ENCODE peak calls at places on chromosome 1, in ten cellular contexts. One of them, this sample, is unnamed. For H3K4me1 and H3K36me3, the result is how much of the 10 kb centered on the place peaks cover.

GRCh38 chr1:59674605-59675004 is 140.1 kb upstream of the HOOK1 start:
- DNase-seq in HCT116: no peak
- DNase-seq in PC-3: no peak
- DNase-seq in heart right ventricle: no peak
- DNase-seq in adrenal gland: peak
- DNase-seq in pancreas: peak
- DNase-seq in uterus: peak
- DNase-seq in fibroblast of lung: peak
- DNase-seq in psoas muscle: no peak
- DNase-seq in neural progenitor cell: no peak
- DNase-seq in this sample: peak

GRCh38 chr1:47444578-47445465 is 7.0 kb downstream of the FOXD2 start:
- DNase-seq in HCT116: no peak
- DNase-seq in PC-3: no peak
- DNase-seq in heart right ventricle: peak
- DNase-seq in adrenal gland: no peak
- DNase-seq in pancreas: no peak
- DNase-seq in uterus: no peak
- DNase-seq in fibroblast of lung: peak
- DNase-seq in psoas muscle: no peak
- DNase-seq in neural progenitor cell: peak
- DNase-seq in this sample: peak

GRCh38 chr1:200468264-200469001 is 58.6 kb upstream of the ZNF281 start:
- DNase-seq in HCT116: no peak
- DNase-seq in PC-3: peak
- DNase-seq in heart right ventricle: no peak
- DNase-seq in adrenal gland: no peak
- DNase-seq in pancreas: no peak
- DNase-seq in uterus: no peak
- DNase-seq in fibroblast of lung: no peak
- DNase-seq in psoas muscle: no peak
- DNase-seq in neural progenitor cell: no peak
- DNase-seq in this sample: no peak

GRCh38 chr1:62241357-62242131 is 46.9 kb downstream of the L1TD1 start:
- DNase-seq in HCT116: no peak
- DNase-seq in PC-3: peak
- DNase-seq in heart right ventricle: peak
- DNase-seq in adrenal gland: peak
- DNase-seq in pancreas: no peak
- DNase-seq in uterus: no peak
- DNase-seq in fibroblast of lung: no peak
- DNase-seq in psoas muscle: no peak
- DNase-seq in neural progenitor cell: no peak
- DNase-seq in this sample: no peak

GRCh38 chr1:47690341-47691244 is 252.7 kb downstream of the FOXD2 start:
- DNase-seq in HCT116: no peak
- DNase-seq in PC-3: no peak
- DNase-seq in heart right ventricle: no peak
- DNase-seq in adrenal gland: no peak
- DNase-seq in pancreas: no peak
- DNase-seq in uterus: no peak
- DNase-seq in fibroblast of lung: no peak
- DNase-seq in psoas muscle: no peak
- DNase-seq in neural progenitor cell: no peak
- DNase-seq in this sample: peak

GRCh38 chr1:65141394-65141793 is 6.6 kb upstream of the AK4 start:
- DNase-seq in HCT116: peak
- DNase-seq in PC-3: peak
- DNase-seq in heart right ventricle: no peak
- DNase-seq in adrenal gland: no peak
- DNase-seq in pancreas: no peak
- DNase-seq in uterus: no peak
- DNase-seq in fibroblast of lung: peak
- DNase-seq in psoas muscle: no peak
- DNase-seq in neural progenitor cell: no peak
- DNase-seq in this sample: peak

GRCh38 chr1:7389786-7390603 is 381.1 kb upstream of the VAMP3 start:
- DNase-seq in HCT116: no peak
- DNase-seq in PC-3: peak
- DNase-seq in heart right ventricle: no peak
- DNase-seq in adrenal gland: no peak
- DNase-seq in pancreas: peak
- DNase-seq in uterus: peak
- DNase-seq in fibroblast of lung: no peak
- DNase-seq in psoas muscle: no peak
- DNase-seq in neural progenitor cell: no peak
- DNase-seq in this sample: peak

GRCh38 chr1:108000620-108001105 is 35.7 kb upstream of the VAV3 start:
- DNase-seq in HCT116: no peak
- DNase-seq in PC-3: peak
- DNase-seq in heart right ventricle: peak
- DNase-seq in adrenal gland: peak
- DNase-seq in pancreas: peak
- DNase-seq in uterus: peak
- DNase-seq in fibroblast of lung: peak
- DNase-seq in psoas muscle: peak
- DNase-seq in neural progenitor cell: no peak
- DNase-seq in this sample: no peak

GRCh38 chr1:231181271-231181670 is 19.4 kb downstream of the TRIM67 start:
- DNase-seq in HCT116: no peak
- DNase-seq in PC-3: no peak
- DNase-seq in heart right ventricle: no peak
- DNase-seq in adrenal gland: no peak
- DNase-seq in pancreas: no peak
- DNase-seq in uterus: no peak
- DNase-seq in fibroblast of lung: no peak
- DNase-seq in psoas muscle: no peak
- DNase-seq in neural progenitor cell: no peak
- DNase-seq in this sample: no peak

GRCh38 chr1:220803401-220804201 is 16.9 kb downstream of the MTARC1 start:
- DNase-seq in HCT116: no peak
- DNase-seq in PC-3: peak
- DNase-seq in heart right ventricle: no peak
- DNase-seq in adrenal gland: no peak
- DNase-seq in pancreas: no peak
- DNase-seq in uterus: no peak
- DNase-seq in fibroblast of lung: peak
- DNase-seq in psoas muscle: no peak
- DNase-seq in neural progenitor cell: peak
- DNase-seq in this sample: peak

GRCh38 chr1:64295566-64295965 is 92.1 kb downstream of the UBE2U start:
- DNase-seq in HCT116: no peak
- DNase-seq in PC-3: peak
- DNase-seq in heart right ventricle: no peak
- DNase-seq in adrenal gland: no peak
- DNase-seq in pancreas: no peak
- DNase-seq in uterus: no peak
- DNase-seq in fibroblast of lung: peak
- DNase-seq in psoas muscle: no peak
- DNase-seq in neural progenitor cell: no peak
- DNase-seq in this sample: no peak

GRCh38 chr1:84264961-84265360 is 36.5 kb upstream of the SAMD13 start:
- DNase-seq in HCT116: no peak
- DNase-seq in PC-3: no peak
- DNase-seq in heart right ventricle: no peak
- DNase-seq in adrenal gland: no peak
- DNase-seq in pancreas: no peak
- DNase-seq in uterus: no peak
- DNase-seq in fibroblast of lung: no peak
- DNase-seq in psoas muscle: no peak
- DNase-seq in neural progenitor cell: no peak
- DNase-seq in this sample: no peak

GRCh38 chr1:84267476-84267875 is 34.0 kb upstream of the SAMD13 start:
- DNase-seq in HCT116: no peak
- DNase-seq in PC-3: no peak
- DNase-seq in heart right ventricle: no peak
- DNase-seq in adrenal gland: no peak
- DNase-seq in pancreas: no peak
- DNase-seq in uterus: no peak
- DNase-seq in fibroblast of lung: no peak
- DNase-seq in psoas muscle: no peak
- DNase-seq in neural progenitor cell: no peak
- DNase-seq in this sample: no peak

GRCh38 chr1:84266748-84267147 is 34.8 kb upstream of the SAMD13 start:
- DNase-seq in HCT116: no peak
- DNase-seq in PC-3: no peak
- DNase-seq in heart right ventricle: no peak
- DNase-seq in adrenal gland: no peak
- DNase-seq in pancreas: no peak
- DNase-seq in uterus: no peak
- DNase-seq in fibroblast of lung: no peak
- DNase-seq in psoas muscle: no peak
- DNase-seq in neural progenitor cell: no peak
- DNase-seq in this sample: no peak

GRCh38 chr1:84268346-84268745 is 33.2 kb upstream of the SAMD13 start:
- DNase-seq in HCT116: no peak
- DNase-seq in PC-3: peak
- DNase-seq in heart right ventricle: no peak
- DNase-seq in adrenal gland: no peak
- DNase-seq in pancreas: no peak
- DNase-seq in uterus: no peak
- DNase-seq in fibroblast of lung: no peak
- DNase-seq in psoas muscle: no peak
- DNase-seq in neural progenitor cell: no peak
- DNase-seq in this sample: no peak

DNA sequence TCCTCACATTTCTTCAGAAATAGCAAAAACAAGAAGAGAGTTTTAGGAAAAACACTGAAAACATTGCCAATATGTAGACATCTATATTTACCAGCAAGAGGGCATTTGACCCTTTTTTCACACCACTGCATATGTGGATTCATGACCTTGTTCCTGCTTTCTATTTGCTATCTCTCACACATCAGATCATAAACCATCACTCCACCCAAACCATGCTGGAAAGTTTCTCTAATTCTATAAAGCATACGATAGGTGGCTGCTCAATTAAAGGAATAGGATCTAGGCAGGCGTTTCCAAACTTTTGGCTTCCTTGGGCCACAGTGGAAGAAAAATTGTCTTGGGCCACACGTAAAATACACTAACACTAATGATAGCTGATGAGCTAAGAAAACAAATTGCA is 35.6 kb upstream of the SAMD13 start:
- DNase-seq in HCT116: no peak
- DNase-seq in PC-3: no peak
- DNase-seq in heart right ventricle: no peak
- DNase-seq in adrenal gland: no peak
- DNase-seq in pancreas: no peak
- DNase-seq in uterus: no peak
- DNase-seq in fibroblast of lung: no peak
- DNase-seq in psoas muscle: no peak
- DNase-seq in neural progenitor cell: no peak
- DNase-seq in this sample: no peak
- H3K4me1 ChIP-seq in HCT116: under half
- H3K4me1 ChIP-seq in PC-3: under half
- H3K4me1 ChIP-seq in heart right ventricle: under half
- H3K4me1 ChIP-seq in adrenal gland: under half
- H3K4me1 ChIP-seq in pancreas: under half
- H3K4me1 ChIP-seq in uterus: under half
- H3K4me1 ChIP-seq in fibroblast of lung: under half
- H3K4me1 ChIP-seq in psoas muscle: under half
- H3K4me1 ChIP-seq in neural progenitor cell: under half
- H3K4me1 ChIP-seq in this sample: under half

GRCh38 chr1:209561561-209561960 is 22.0 kb upstream of the CAMK1G start:
- DNase-seq in HCT116: no peak
- DNase-seq in PC-3: no peak
- DNase-seq in heart right ventricle: no peak
- DNase-seq in adrenal gland: no peak
- DNase-seq in pancreas: no peak
- DNase-seq in uterus: no peak
- DNase-seq in fibroblast of lung: no peak
- DNase-seq in psoas muscle: no peak
- DNase-seq in neural progenitor cell: no peak
- DNase-seq in this sample: no peak
- H3K36me3 ChIP-seq in HCT116: under half
- H3K36me3 ChIP-seq in PC-3: under half
- H3K36me3 ChIP-seq in heart right ventricle: under half
- H3K36me3 ChIP-seq in adrenal gland: under half
- H3K36me3 ChIP-seq in pancreas: under half
- H3K36me3 ChIP-seq in uterus: under half
- H3K36me3 ChIP-seq in fibroblast of lung: under half
- H3K36me3 ChIP-seq in psoas muscle: under half
- H3K36me3 ChIP-seq in neural progenitor cell: under half
- H3K36me3 ChIP-seq in this sample: under half

GRCh38 chr1:80529546-80529945 is 1271.2 kb upstream of the ADGRL2 start:
- DNase-seq in HCT116: no peak
- DNase-seq in PC-3: no peak
- DNase-seq in heart right ventricle: no peak
- DNase-seq in adrenal gland: no peak
- DNase-seq in pancreas: no peak
- DNase-seq in uterus: no peak
- DNase-seq in fibroblast of lung: no peak
- DNase-seq in psoas muscle: no peak
- DNase-seq in neural progenitor cell: no peak
- DNase-seq in this sample: no peak
- TF ChIP-seq CTCF in HCT116: no peak
- TF ChIP-seq CTCF in PC-3: no peak
- TF ChIP-seq CTCF in heart right ventricle: no peak
- TF ChIP-seq CTCF in adrenal gland: no peak
- TF ChIP-seq CTCF in pancreas: no peak
- TF ChIP-seq CTCF in uterus: no peak
- TF ChIP-seq CTCF in fibroblast of lung: no peak
- TF ChIP-seq CTCF in psoas muscle: no peak
- TF ChIP-seq CTCF in neural progenitor cell: no peak
- TF ChIP-seq CTCF in this sample: no peak

GRCh38 chr1:161198206-161198876 is 513 bp downstream of the ADAMTS4 start:
- DNase-seq in HCT116: no peak
- DNase-seq in PC-3: peak
- DNase-seq in heart right ventricle: peak
- DNase-seq in adrenal gland: no peak
- DNase-seq in pancreas: no peak
- DNase-seq in uterus: peak
- DNase-seq in fibroblast of lung: peak
- DNase-seq in psoas muscle: peak
- DNase-seq in neural progenitor cell: peak
- DNase-seq in this sample: no peak
- H3K4me1 ChIP-seq in HCT116: under half
- H3K4me1 ChIP-seq in PC-3: under half
- H3K4me1 ChIP-seq in heart right ventricle: under half
- H3K4me1 ChIP-seq in adrenal gland: under half
- H3K4me1 ChIP-seq in pancreas: under half
- H3K4me1 ChIP-seq in uterus: under half
- H3K4me1 ChIP-seq in fibroblast of lung: half or more
- H3K4me1 ChIP-seq in psoas muscle: under half
- H3K4me1 ChIP-seq in neural progenitor cell: half or more
- H3K4me1 ChIP-seq in this sample: under half

GRCh38 chr1:12009318-12010001 is 9.8 kb upstream of the MIIP start:
- DNase-seq in HCT116: no peak
- DNase-seq in PC-3: no peak
- DNase-seq in heart right ventricle: no peak
- DNase-seq in adrenal gland: no peak
- DNase-seq in pancreas: no peak
- DNase-seq in uterus: no peak
- DNase-seq in fibroblast of lung: no peak
- DNase-seq in psoas muscle: no peak
- DNase-seq in neural progenitor cell: no peak
- DNase-seq in this sample: no peak
- H3K36me3 ChIP-seq in HCT116: under half
- H3K36me3 ChIP-seq in PC-3: under half
- H3K36me3 ChIP-seq in heart right ventricle: half or more
- H3K36me3 ChIP-seq in adrenal gland: half or more
- H3K36me3 ChIP-seq in pancreas: under half
- H3K36me3 ChIP-seq in uterus: under half
- H3K36me3 ChIP-seq in fibroblast of lung: under half
- H3K36me3 ChIP-seq in psoas muscle: under half
- H3K36me3 ChIP-seq in neural progenitor cell: under half
- H3K36me3 ChIP-seq in this sample: half or more

This sample was measured in colonic mucosa.